ENCODE peak calls at places on chromosomes 5 and 9, in ten cellular contexts. One of them, this sample, is unnamed. For H3K9me3, the result is how much of the 10 kb centered on the place peaks cover.

GRCh38 chr9:131667576-131667975 is 72.3 kb downstream of the RAPGEF1 start:
- DNase-seq in naive thymus-derived CD4-positive, alpha-beta T cell: no peak
- DNase-seq in heart left ventricle: no peak
- DNase-seq in left lung: peak
- DNase-seq in neuronal stem cell: no peak
- DNase-seq in lower lobe of right lung: peak
- DNase-seq in pancreas: no peak
- DNase-seq in IMR-90: no peak
- DNase-seq in neural progenitor cell: no peak
- DNase-seq in upper lobe of right lung: no peak
- DNase-seq in this sample: no peak

GRCh38 chr9:70465398-70465797 is 50.9 kb upstream of the KLF9 start:
- DNase-seq in naive thymus-derived CD4-positive, alpha-beta T cell: no peak
- DNase-seq in heart left ventricle: no peak
- DNase-seq in left lung: no peak
- DNase-seq in neuronal stem cell: no peak
- DNase-seq in lower lobe of right lung: no peak
- DNase-seq in pancreas: no peak
- DNase-seq in IMR-90: no peak
- DNase-seq in neural progenitor cell: no peak
- DNase-seq in upper lobe of right lung: no peak
- DNase-seq in this sample: no peak

GRCh38 chr9:123544007-123544827 is 188.2 kb downstream of the CRB2 start:
- DNase-seq in naive thymus-derived CD4-positive, alpha-beta T cell: no peak
- DNase-seq in heart left ventricle: no peak
- DNase-seq in left lung: no peak
- DNase-seq in neuronal stem cell: peak
- DNase-seq in lower lobe of right lung: no peak
- DNase-seq in pancreas: no peak
- DNase-seq in IMR-90: peak
- DNase-seq in neural progenitor cell: peak
- DNase-seq in upper lobe of right lung: no peak
- DNase-seq in this sample: no peak

GRCh38 chr9:26346942-26347477 is 545.6 kb downstream of the CAAP1 start:
- DNase-seq in naive thymus-derived CD4-positive, alpha-beta T cell: no peak
- DNase-seq in heart left ventricle: no peak
- DNase-seq in left lung: no peak
- DNase-seq in neuronal stem cell: no peak
- DNase-seq in lower lobe of right lung: no peak
- DNase-seq in pancreas: no peak
- DNase-seq in IMR-90: no peak
- DNase-seq in neural progenitor cell: no peak
- DNase-seq in upper lobe of right lung: no peak
- DNase-seq in this sample: no peak

GRCh38 chr9:28927711-28928110 is 1354.4 kb upstream of the C9orf72 start:
- DNase-seq in naive thymus-derived CD4-positive, alpha-beta T cell: no peak
- DNase-seq in heart left ventricle: no peak
- DNase-seq in left lung: no peak
- DNase-seq in neuronal stem cell: no peak
- DNase-seq in lower lobe of right lung: no peak
- DNase-seq in pancreas: no peak
- DNase-seq in IMR-90: no peak
- DNase-seq in neural progenitor cell: no peak
- DNase-seq in upper lobe of right lung: no peak
- DNase-seq in this sample: no peak

GRCh38 chr9:91741529-91741928 is 208.5 kb downstream of the ROR2 start:
- DNase-seq in naive thymus-derived CD4-positive, alpha-beta T cell: no peak
- DNase-seq in heart left ventricle: no peak
- DNase-seq in left lung: no peak
- DNase-seq in neuronal stem cell: no peak
- DNase-seq in lower lobe of right lung: no peak
- DNase-seq in pancreas: no peak
- DNase-seq in IMR-90: peak
- DNase-seq in neural progenitor cell: no peak
- DNase-seq in upper lobe of right lung: no peak
- DNase-seq in this sample: no peak

GRCh38 chr9:88387733-88388202 is 476 bp upstream of the SPIN1 start:
- DNase-seq in naive thymus-derived CD4-positive, alpha-beta T cell: peak
- DNase-seq in heart left ventricle: peak
- DNase-seq in left lung: peak
- DNase-seq in neuronal stem cell: no peak
- DNase-seq in lower lobe of right lung: peak
- DNase-seq in pancreas: peak
- DNase-seq in IMR-90: peak
- DNase-seq in neural progenitor cell: no peak
- DNase-seq in upper lobe of right lung: peak
- DNase-seq in this sample: peak

GRCh38 chr9:72807765-72808445 is 144.9 kb downstream of the ALDH1A1 start:
- DNase-seq in naive thymus-derived CD4-positive, alpha-beta T cell: no peak
- DNase-seq in heart left ventricle: no peak
- DNase-seq in left lung: no peak
- DNase-seq in neuronal stem cell: no peak
- DNase-seq in lower lobe of right lung: no peak
- DNase-seq in pancreas: no peak
- DNase-seq in IMR-90: no peak
- DNase-seq in neural progenitor cell: no peak
- DNase-seq in upper lobe of right lung: no peak
- DNase-seq in this sample: no peak

GRCh38 chr9:79598562-79599345 is 27.0 kb downstream of the TLE4 start:
- DNase-seq in naive thymus-derived CD4-positive, alpha-beta T cell: no peak
- DNase-seq in heart left ventricle: no peak
- DNase-seq in left lung: no peak
- DNase-seq in neuronal stem cell: no peak
- DNase-seq in lower lobe of right lung: no peak
- DNase-seq in pancreas: no peak
- DNase-seq in IMR-90: no peak
- DNase-seq in neural progenitor cell: no peak
- DNase-seq in upper lobe of right lung: no peak
- DNase-seq in this sample: no peak

GRCh38 chr9:118606669-118607068 is 762.6 kb downstream of the BRINP1 start:
- DNase-seq in naive thymus-derived CD4-positive, alpha-beta T cell: no peak
- DNase-seq in heart left ventricle: no peak
- DNase-seq in left lung: no peak
- DNase-seq in neuronal stem cell: no peak
- DNase-seq in lower lobe of right lung: no peak
- DNase-seq in pancreas: no peak
- DNase-seq in IMR-90: no peak
- DNase-seq in neural progenitor cell: no peak
- DNase-seq in upper lobe of right lung: no peak
- DNase-seq in this sample: no peak
- H3K9me3 ChIP-seq in naive thymus-derived CD4-positive, alpha-beta T cell: under half
- H3K9me3 ChIP-seq in heart left ventricle: under half
- H3K9me3 ChIP-seq in left lung: under half
- H3K9me3 ChIP-seq in neuronal stem cell: under half
- H3K9me3 ChIP-seq in lower lobe of right lung: under half
- H3K9me3 ChIP-seq in pancreas: under half
- H3K9me3 ChIP-seq in IMR-90: under half
- H3K9me3 ChIP-seq in neural progenitor cell: under half
- H3K9me3 ChIP-seq in upper lobe of right lung: under half
- H3K9me3 ChIP-seq in this sample: under half

GRCh38 chr5:63831381-63831780 is 130.9 kb downstream of the HTR1A start:
- DNase-seq in naive thymus-derived CD4-positive, alpha-beta T cell: no peak
- DNase-seq in heart left ventricle: no peak
- DNase-seq in left lung: no peak
- DNase-seq in neuronal stem cell: no peak
- DNase-seq in lower lobe of right lung: no peak
- DNase-seq in pancreas: no peak
- DNase-seq in IMR-90: no peak
- DNase-seq in neural progenitor cell: no peak
- DNase-seq in upper lobe of right lung: no peak
- DNase-seq in this sample: no peak
- H3K9me3 ChIP-seq in naive thymus-derived CD4-positive, alpha-beta T cell: under half
- H3K9me3 ChIP-seq in heart left ventricle: under half
- H3K9me3 ChIP-seq in left lung: under half
- H3K9me3 ChIP-seq in neuronal stem cell: under half
- H3K9me3 ChIP-seq in lower lobe of right lung: under half
- H3K9me3 ChIP-seq in pancreas: under half
- H3K9me3 ChIP-seq in IMR-90: under half
- H3K9me3 ChIP-seq in neural progenitor cell: under half
- H3K9me3 ChIP-seq in upper lobe of right lung: under half
- H3K9me3 ChIP-seq in this sample: under half

GRCh38 chr9:129517006-129517405 is 103.9 kb downstream of the C9orf50 start:
- DNase-seq in naive thymus-derived CD4-positive, alpha-beta T cell: no peak
- DNase-seq in heart left ventricle: no peak
- DNase-seq in left lung: no peak
- DNase-seq in neuronal stem cell: no peak
- DNase-seq in lower lobe of right lung: no peak
- DNase-seq in pancreas: no peak
- DNase-seq in IMR-90: no peak
- DNase-seq in neural progenitor cell: no peak
- DNase-seq in upper lobe of right lung: no peak
- DNase-seq in this sample: no peak

GRCh38 chr9:129514497-129514867 is 106.4 kb downstream of the C9orf50 start:
- DNase-seq in naive thymus-derived CD4-positive, alpha-beta T cell: no peak
- DNase-seq in heart left ventricle: no peak
- DNase-seq in left lung: no peak
- DNase-seq in neuronal stem cell: no peak
- DNase-seq in lower lobe of right lung: no peak
- DNase-seq in pancreas: no peak
- DNase-seq in IMR-90: no peak
- DNase-seq in neural progenitor cell: no peak
- DNase-seq in upper lobe of right lung: no peak
- DNase-seq in this sample: no peak

GRCh38 chr9:129513856-129514496 is 106.9 kb downstream of the C9orf50 start:
- DNase-seq in naive thymus-derived CD4-positive, alpha-beta T cell: no peak
- DNase-seq in heart left ventricle: no peak
- DNase-seq in left lung: no peak
- DNase-seq in neuronal stem cell: no peak
- DNase-seq in lower lobe of right lung: no peak
- DNase-seq in pancreas: no peak
- DNase-seq in IMR-90: no peak
- DNase-seq in neural progenitor cell: no peak
- DNase-seq in upper lobe of right lung: no peak
- DNase-seq in this sample: no peak

GRCh38 chr9:129513282-129513681 is 107.6 kb downstream of the C9orf50 start:
- DNase-seq in naive thymus-derived CD4-positive, alpha-beta T cell: no peak
- DNase-seq in heart left ventricle: no peak
- DNase-seq in left lung: no peak
- DNase-seq in neuronal stem cell: no peak
- DNase-seq in lower lobe of right lung: no peak
- DNase-seq in pancreas: no peak
- DNase-seq in IMR-90: no peak
- DNase-seq in neural progenitor cell: no peak
- DNase-seq in upper lobe of right lung: no peak
- DNase-seq in this sample: no peak

GRCh38 chr9:129514891-129515290 is 106.0 kb downstream of the C9orf50 start:
- DNase-seq in naive thymus-derived CD4-positive, alpha-beta T cell: no peak
- DNase-seq in heart left ventricle: no peak
- DNase-seq in left lung: no peak
- DNase-seq in neuronal stem cell: no peak
- DNase-seq in lower lobe of right lung: no peak
- DNase-seq in pancreas: no peak
- DNase-seq in IMR-90: no peak
- DNase-seq in neural progenitor cell: no peak
- DNase-seq in upper lobe of right lung: no peak
- DNase-seq in this sample: no peak
- H3K9me3 ChIP-seq in naive thymus-derived CD4-positive, alpha-beta T cell: under half
- H3K9me3 ChIP-seq in heart left ventricle: under half
- H3K9me3 ChIP-seq in left lung: under half
- H3K9me3 ChIP-seq in neuronal stem cell: under half
- H3K9me3 ChIP-seq in lower lobe of right lung: under half
- H3K9me3 ChIP-seq in pancreas: under half
- H3K9me3 ChIP-seq in IMR-90: half or more
- H3K9me3 ChIP-seq in neural progenitor cell: under half
- H3K9me3 ChIP-seq in upper lobe of right lung: under half
- H3K9me3 ChIP-seq in this sample: under half

GRCh38 chr5:12133520-12133919 is 229.3 kb upstream of the CTNND2 start:
- DNase-seq in naive thymus-derived CD4-positive, alpha-beta T cell: no peak
- DNase-seq in heart left ventricle: no peak
- DNase-seq in left lung: no peak
- DNase-seq in neuronal stem cell: no peak
- DNase-seq in lower lobe of right lung: no peak
- DNase-seq in pancreas: no peak
- DNase-seq in IMR-90: no peak
- DNase-seq in neural progenitor cell: no peak
- DNase-seq in upper lobe of right lung: no peak
- DNase-seq in this sample: no peak
- H3K9me3 ChIP-seq in naive thymus-derived CD4-positive, alpha-beta T cell: under half
- H3K9me3 ChIP-seq in heart left ventricle: half or more
- H3K9me3 ChIP-seq in left lung: under half
- H3K9me3 ChIP-seq in neuronal stem cell: under half
- H3K9me3 ChIP-seq in lower lobe of right lung: under half
- H3K9me3 ChIP-seq in pancreas: under half
- H3K9me3 ChIP-seq in IMR-90: under half
- H3K9me3 ChIP-seq in neural progenitor cell: under half
- H3K9me3 ChIP-seq in upper lobe of right lung: under half
- H3K9me3 ChIP-seq in this sample: under half

DNA sequence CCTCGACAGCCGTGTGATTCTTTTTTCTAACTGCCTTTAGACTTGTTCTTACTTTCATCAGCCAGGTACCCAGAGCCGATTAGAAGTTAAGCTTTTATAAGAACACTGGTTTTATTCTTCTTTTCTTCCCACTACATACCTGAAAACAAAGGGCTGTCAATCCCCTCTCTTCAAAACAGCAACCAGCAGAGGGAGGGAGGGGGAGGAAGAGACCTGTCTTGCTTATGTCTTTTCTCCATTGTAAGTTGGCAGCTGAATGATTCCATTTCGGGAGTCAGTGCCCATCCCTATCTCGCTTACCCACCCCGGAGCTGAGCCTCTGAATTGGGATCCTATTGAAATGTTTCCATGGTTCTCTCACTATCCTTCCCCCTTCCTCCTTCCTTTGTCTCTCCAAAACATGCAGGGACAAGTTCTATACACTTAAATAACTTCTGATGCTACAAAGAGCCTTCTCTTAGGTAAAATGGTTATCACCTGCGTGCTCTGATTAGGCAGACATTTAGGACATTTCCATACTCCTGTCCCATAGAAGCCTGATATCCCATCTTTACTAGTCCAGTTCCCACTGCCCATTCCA is 83.9 kb upstream of the WWC1 start:
- DNase-seq in naive thymus-derived CD4-positive, alpha-beta T cell: no peak
- DNase-seq in heart left ventricle: no peak
- DNase-seq in left lung: no peak
- DNase-seq in neuronal stem cell: peak
- DNase-seq in lower lobe of right lung: no peak
- DNase-seq in pancreas: no peak
- DNase-seq in IMR-90: no peak
- DNase-seq in neural progenitor cell: peak
- DNase-seq in upper lobe of right lung: no peak
- DNase-seq in this sample: no peak
- H3K9me3 ChIP-seq in naive thymus-derived CD4-positive, alpha-beta T cell: under half
- H3K9me3 ChIP-seq in heart left ventricle: under half
- H3K9me3 ChIP-seq in left lung: under half
- H3K9me3 ChIP-seq in neuronal stem cell: under half
- H3K9me3 ChIP-seq in lower lobe of right lung: under half
- H3K9me3 ChIP-seq in pancreas: under half
- H3K9me3 ChIP-seq in IMR-90: under half
- H3K9me3 ChIP-seq in neural progenitor cell: under half
- H3K9me3 ChIP-seq in upper lobe of right lung: under half
- H3K9me3 ChIP-seq in this sample: under half

This sample was measured in kidney.